ENCODE peak calls at places on chromosomes 4 and X, in ten cellular contexts. One of them, this sample, is unnamed.

GRCh38 chrX:151762802-151763201 is 28.3 kb downstream of the CNGA2 start:
- DNase-seq in stomach: no peak
- DNase-seq in Calu3: no peak
- DNase-seq in AG10803: no peak
- DNase-seq in lower leg skin: no peak
- DNase-seq in choroid plexus epithelial cell: peak; percentile 2
- DNase-seq in glutamatergic neuron: no peak
- DNase-seq in MCF 10A: no peak
- DNase-seq in CD4-positive, alpha-beta T cell: no peak
- DNase-seq in AG04450: no peak
- DNase-seq in this sample: no peak

GRCh38 chr4:93771640-93772411 is 56.7 kb upstream of the ATOH1 start:
- DNase-seq in stomach: no peak
- DNase-seq in CD4-positive, alpha-beta T cell: no peak
- DNase-seq in choroid plexus epithelial cell: peak; percentile 1
- DNase-seq in glutamatergic neuron: no peak
- DNase-seq in AG04450: no peak
- DNase-seq in AG10803: no peak
- DNase-seq in lower leg skin: no peak
- DNase-seq in MCF 10A: no peak
- DNase-seq in Calu3: peak; percentile 4
- DNase-seq in this sample: no peak

GRCh38 chrX:110171442-110171841 is 146.4 kb downstream of the AMMECR1 start:
- DNase-seq in glutamatergic neuron: no peak
- DNase-seq in CD4-positive, alpha-beta T cell: no peak
- DNase-seq in AG10803: no peak
- DNase-seq in MCF 10A: no peak
- DNase-seq in lower leg skin: no peak
- DNase-seq in choroid plexus epithelial cell: no peak
- DNase-seq in AG04450: no peak
- DNase-seq in stomach: no peak
- DNase-seq in Calu3: no peak
- DNase-seq in this sample: no peak

GRCh38 chr4:17493629-17494028 is 18.3 kb downstream of the QDPR start:
- DNase-seq in CD4-positive, alpha-beta T cell: no peak
- DNase-seq in AG10803: no peak
- DNase-seq in AG04450: no peak
- DNase-seq in MCF 10A: no peak
- DNase-seq in Calu3: no peak
- DNase-seq in glutamatergic neuron: no peak
- DNase-seq in lower leg skin: no peak
- DNase-seq in choroid plexus epithelial cell: no peak
- DNase-seq in stomach: no peak
- DNase-seq in this sample: no peak

GRCh38 chr4:111540661-111541060 is 604.6 kb upstream of the FAM241A start:
- DNase-seq in MCF 10A: no peak
- DNase-seq in AG04450: no peak
- DNase-seq in AG10803: no peak
- DNase-seq in CD4-positive, alpha-beta T cell: no peak
- DNase-seq in glutamatergic neuron: no peak
- DNase-seq in lower leg skin: no peak
- DNase-seq in choroid plexus epithelial cell: no peak
- DNase-seq in stomach: no peak
- DNase-seq in Calu3: no peak
- DNase-seq in this sample: no peak

GRCh38 chr4:1253831-1254230 is 4.9 kb upstream of the CTBP1 start:
- DNase-seq in stomach: no peak
- DNase-seq in lower leg skin: no peak
- DNase-seq in AG10803: no peak
- DNase-seq in CD4-positive, alpha-beta T cell: no peak
- DNase-seq in MCF 10A: no peak
- DNase-seq in Calu3: no peak
- DNase-seq in glutamatergic neuron: no peak
- DNase-seq in choroid plexus epithelial cell: no peak
- DNase-seq in AG04450: no peak
- DNase-seq in this sample: no peak

GRCh38 chr4:156190606-156191005 is 236.9 kb upstream of the CTSO start:
- DNase-seq in Calu3: no peak
- DNase-seq in CD4-positive, alpha-beta T cell: no peak
- DNase-seq in AG10803: peak; percentile 70
- DNase-seq in stomach: no peak
- DNase-seq in glutamatergic neuron: no peak
- DNase-seq in MCF 10A: peak; percentile 9
- DNase-seq in AG04450: peak; percentile 44
- DNase-seq in choroid plexus epithelial cell: peak; percentile 92
- DNase-seq in lower leg skin: no peak
- DNase-seq in this sample: no peak

GRCh38 chr4:17098946-17099345 is 200.5 kb upstream of the LDB2 start:
- DNase-seq in MCF 10A: no peak
- DNase-seq in Calu3: no peak
- DNase-seq in lower leg skin: no peak
- DNase-seq in stomach: no peak
- DNase-seq in AG04450: no peak
- DNase-seq in choroid plexus epithelial cell: no peak
- DNase-seq in AG10803: peak; percentile 70
- DNase-seq in CD4-positive, alpha-beta T cell: no peak
- DNase-seq in glutamatergic neuron: no peak
- DNase-seq in this sample: no peak

GRCh38 chr4:118290951-118291350 is 61.9 kb downstream of the PRSS12 start:
- DNase-seq in stomach: no peak
- DNase-seq in choroid plexus epithelial cell: no peak
- DNase-seq in AG10803: no peak
- DNase-seq in MCF 10A: no peak
- DNase-seq in CD4-positive, alpha-beta T cell: no peak
- DNase-seq in glutamatergic neuron: no peak
- DNase-seq in Calu3: no peak
- DNase-seq in AG04450: no peak
- DNase-seq in lower leg skin: no peak
- DNase-seq in this sample: no peak

GRCh38 chr4:42906906-42907774 is 14.6 kb downstream of the GRXCR1 start:
- DNase-seq in Calu3: peak; percentile 12
- DNase-seq in MCF 10A: peak; percentile 71
- DNase-seq in lower leg skin: no peak
- DNase-seq in AG10803: no peak
- DNase-seq in CD4-positive, alpha-beta T cell: no peak
- DNase-seq in stomach: peak; percentile 61
- DNase-seq in AG04450: no peak
- DNase-seq in choroid plexus epithelial cell: no peak
- DNase-seq in glutamatergic neuron: no peak
- DNase-seq in this sample: no peak

GRCh38 chrX:9569875-9570274 is 105.0 kb downstream of the TBL1X start:
- DNase-seq in AG04450: no peak
- DNase-seq in Calu3: no peak
- DNase-seq in glutamatergic neuron: no peak
- DNase-seq in CD4-positive, alpha-beta T cell: no peak
- DNase-seq in stomach: no peak
- DNase-seq in choroid plexus epithelial cell: no peak
- DNase-seq in lower leg skin: no peak
- DNase-seq in MCF 10A: no peak
- DNase-seq in AG10803: peak; percentile 68
- DNase-seq in this sample: no peak

GRCh38 chrX:129738466-129739308 is at the start of gene XPNPEP2:
- DNase-seq in AG10803: peak; percentile 67
- DNase-seq in AG04450: no peak
- DNase-seq in MCF 10A: no peak
- DNase-seq in glutamatergic neuron: no peak
- DNase-seq in Calu3: no peak
- DNase-seq in stomach: no peak
- DNase-seq in choroid plexus epithelial cell: no peak
- DNase-seq in CD4-positive, alpha-beta T cell: no peak
- DNase-seq in lower leg skin: no peak
- DNase-seq in this sample: no peak

GRCh38 chrX:9465380-9466114 is 689 bp downstream of the TBL1X start:
- DNase-seq in stomach: peak; percentile 36
- DNase-seq in CD4-positive, alpha-beta T cell: peak; percentile 10
- DNase-seq in Calu3: peak; percentile 24
- DNase-seq in glutamatergic neuron: peak; percentile 13
- DNase-seq in lower leg skin: no peak
- DNase-seq in AG04450: no peak
- DNase-seq in MCF 10A: no peak
- DNase-seq in choroid plexus epithelial cell: no peak
- DNase-seq in AG10803: no peak
- DNase-seq in this sample: no peak

GRCh38 chr4:169810325-169811323 is 52.9 kb upstream of the HPF1 start:
- DNase-seq in glutamatergic neuron: no peak
- DNase-seq in MCF 10A: peak; percentile 86
- DNase-seq in CD4-positive, alpha-beta T cell: no peak
- DNase-seq in AG10803: peak; percentile 83
- DNase-seq in lower leg skin: peak; percentile 63
- DNase-seq in Calu3: peak; percentile 47
- DNase-seq in AG04450: peak; percentile 52
- DNase-seq in stomach: no peak
- DNase-seq in choroid plexus epithelial cell: peak; percentile 92
- DNase-seq in this sample: no peak

GRCh38 chrX:40694833-40695232 is 40.5 kb downstream of the MED14 start:
- DNase-seq in AG10803: no peak
- DNase-seq in Calu3: no peak
- DNase-seq in AG04450: no peak
- DNase-seq in choroid plexus epithelial cell: peak; percentile 10
- DNase-seq in stomach: no peak
- DNase-seq in CD4-positive, alpha-beta T cell: no peak
- DNase-seq in glutamatergic neuron: no peak
- DNase-seq in MCF 10A: no peak
- DNase-seq in lower leg skin: no peak
- DNase-seq in this sample: no peak

DNA sequence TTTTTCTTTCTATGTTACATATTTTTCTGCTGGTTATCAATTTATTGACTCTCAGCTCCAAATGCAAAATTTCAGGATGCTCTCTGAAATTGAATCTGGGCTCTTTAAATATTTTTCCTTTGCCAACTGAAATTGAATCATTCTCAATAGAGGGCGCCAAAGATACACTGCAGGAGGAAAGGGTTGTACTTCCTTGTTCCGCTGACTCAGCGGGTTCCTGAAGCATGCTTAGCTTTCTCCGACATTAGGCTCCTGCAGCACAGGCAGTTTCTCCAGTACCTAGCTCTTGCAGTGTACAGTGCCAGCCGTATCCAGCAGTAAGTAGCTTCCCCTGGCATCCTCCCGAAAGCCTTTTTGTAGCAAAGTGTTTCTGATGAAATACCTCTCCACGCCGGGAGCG is 28.8 kb upstream of the CFAP47 start:
- DNase-seq in AG10803: no peak
- DNase-seq in lower leg skin: peak; percentile 13
- DNase-seq in stomach: peak; percentile 48
- DNase-seq in MCF 10A: peak; percentile 79
- DNase-seq in Calu3: peak; percentile 49
- DNase-seq in AG04450: no peak
- DNase-seq in CD4-positive, alpha-beta T cell: no peak
- DNase-seq in glutamatergic neuron: peak; percentile 30
- DNase-seq in choroid plexus epithelial cell: peak; percentile 58
- DNase-seq in this sample: no peak
- TF ChIP-seq CTCF in AG10803: no peak
- TF ChIP-seq CTCF in lower leg skin: no peak
- TF ChIP-seq CTCF in stomach: no peak
- TF ChIP-seq CTCF in MCF 10A: peak; percentile 56
- TF ChIP-seq CTCF in Calu3: peak; percentile 35
- TF ChIP-seq CTCF in AG04450: peak; percentile 37
- TF ChIP-seq CTCF in CD4-positive, alpha-beta T cell: no peak
- TF ChIP-seq CTCF in glutamatergic neuron: peak; percentile 61
- TF ChIP-seq CTCF in choroid plexus epithelial cell: peak; percentile 62
- TF ChIP-seq CTCF in this sample: peak; percentile 46

GRCh38 chrX:154013001-154013421 is 6.7 kb downstream of the IRAK1 start:
- DNase-seq in Calu3: no peak
- DNase-seq in AG04450: no peak
- DNase-seq in glutamatergic neuron: no peak
- DNase-seq in stomach: no peak
- DNase-seq in CD4-positive, alpha-beta T cell: no peak
- DNase-seq in AG10803: no peak
- DNase-seq in lower leg skin: no peak
- DNase-seq in MCF 10A: no peak
- DNase-seq in choroid plexus epithelial cell: no peak
- DNase-seq in this sample: no peak

GRCh38 chrX:154011376-154012335 is 8.0 kb downstream of the IRAK1 start:
- DNase-seq in AG10803: no peak
- DNase-seq in glutamatergic neuron: no peak
- DNase-seq in lower leg skin: no peak
- DNase-seq in MCF 10A: no peak
- DNase-seq in stomach: no peak
- DNase-seq in AG04450: no peak
- DNase-seq in choroid plexus epithelial cell: no peak
- DNase-seq in Calu3: no peak
- DNase-seq in CD4-positive, alpha-beta T cell: no peak
- DNase-seq in this sample: no peak

GRCh38 chrX:154013614-154014360 is 5.9 kb downstream of the IRAK1 start:
- DNase-seq in lower leg skin: no peak
- DNase-seq in choroid plexus epithelial cell: peak; percentile 36
- DNase-seq in AG10803: no peak
- DNase-seq in stomach: peak; percentile 41
- DNase-seq in glutamatergic neuron: peak; percentile 62
- DNase-seq in AG04450: no peak
- DNase-seq in MCF 10A: peak; percentile 32
- DNase-seq in CD4-positive, alpha-beta T cell: peak; percentile 30
- DNase-seq in Calu3: peak; percentile 38
- DNase-seq in this sample: peak; percentile 69

GRCh38 chrX:154010330-154011087 is 9.2 kb downstream of the IRAK1 start:
- DNase-seq in lower leg skin: no peak
- DNase-seq in AG10803: peak; percentile 23
- DNase-seq in glutamatergic neuron: no peak
- DNase-seq in AG04450: no peak
- DNase-seq in stomach: no peak
- DNase-seq in choroid plexus epithelial cell: peak; percentile 65
- DNase-seq in Calu3: no peak
- DNase-seq in CD4-positive, alpha-beta T cell: no peak
- DNase-seq in MCF 10A: peak; percentile 98
- DNase-seq in this sample: no peak

GRCh38 chrX:154012336-154012991 is 7.2 kb downstream of the IRAK1 start:
- DNase-seq in stomach: no peak
- DNase-seq in Calu3: peak; percentile 70
- DNase-seq in lower leg skin: no peak
- DNase-seq in CD4-positive, alpha-beta T cell: no peak
- DNase-seq in choroid plexus epithelial cell: no peak
- DNase-seq in glutamatergic neuron: no peak
- DNase-seq in AG04450: no peak
- DNase-seq in MCF 10A: no peak
- DNase-seq in AG10803: peak; percentile 26
- DNase-seq in this sample: no peak
- TF ChIP-seq CTCF in stomach: no peak
- TF ChIP-seq CTCF in Calu3: no peak
- TF ChIP-seq CTCF in lower leg skin: no peak
- TF ChIP-seq CTCF in CD4-positive, alpha-beta T cell: no peak
- TF ChIP-seq CTCF in choroid plexus epithelial cell: no peak
- TF ChIP-seq CTCF in glutamatergic neuron: no peak
- TF ChIP-seq CTCF in AG04450: no peak
- TF ChIP-seq CTCF in MCF 10A: no peak
- TF ChIP-seq CTCF in AG10803: no peak
- TF ChIP-seq CTCF in this sample: no peak

GRCh38 chrX:140664939-140665338 is 44.6 kb upstream of the LINC00632 start:
- DNase-seq in CD4-positive, alpha-beta T cell: no peak
- DNase-seq in Calu3: no peak
- DNase-seq in lower leg skin: no peak
- DNase-seq in AG04450: no peak
- DNase-seq in MCF 10A: peak; percentile 59
- DNase-seq in stomach: no peak
- DNase-seq in AG10803: peak; percentile 33
- DNase-seq in glutamatergic neuron: no peak
- DNase-seq in choroid plexus epithelial cell: peak; percentile 36
- DNase-seq in this sample: no peak
- TF ChIP-seq CTCF in CD4-positive, alpha-beta T cell: no peak
- TF ChIP-seq CTCF in Calu3: no peak
- TF ChIP-seq CTCF in lower leg skin: no peak
- TF ChIP-seq CTCF in AG04450: peak; percentile 22
- TF ChIP-seq CTCF in MCF 10A: peak; percentile 45
- TF ChIP-seq CTCF in stomach: no peak
- TF ChIP-seq CTCF in AG10803: peak; percentile 57
- TF ChIP-seq CTCF in glutamatergic neuron: peak; percentile 44
- TF ChIP-seq CTCF in choroid plexus epithelial cell: peak; percentile 27
- TF ChIP-seq CTCF in this sample: peak; percentile 48

GRCh38 chrX:135543924-135544323 is 23.5 kb downstream of the INTS6L start:
- DNase-seq in MCF 10A: peak; percentile 24
- DNase-seq in CD4-positive, alpha-beta T cell: no peak
- DNase-seq in AG04450: no peak
- DNase-seq in AG10803: no peak
- DNase-seq in lower leg skin: no peak
- DNase-seq in choroid plexus epithelial cell: no peak
- DNase-seq in Calu3: no peak
- DNase-seq in glutamatergic neuron: no peak
- DNase-seq in stomach: no peak
- DNase-seq in this sample: no peak
- TF ChIP-seq CTCF in MCF 10A: peak; percentile 21
- TF ChIP-seq CTCF in CD4-positive, alpha-beta T cell: peak; percentile 38
- TF ChIP-seq CTCF in AG04450: no peak
- TF ChIP-seq CTCF in AG10803: no peak
- TF ChIP-seq CTCF in lower leg skin: no peak
- TF ChIP-seq CTCF in choroid plexus epithelial cell: no peak
- TF ChIP-seq CTCF in Calu3: no peak
- TF ChIP-seq CTCF in glutamatergic neuron: no peak
- TF ChIP-seq CTCF in stomach: no peak
- TF ChIP-seq CTCF in this sample: peak; percentile 37